ENCODE peak calls at places on chromosome 19, in six cellular contexts. One of them, this sample, is unnamed. For H3K27me3 and H3K9me3, the result is how much of the 10 kb centered on the place peaks cover.

GRCh38 chr19:42132030-42132628 is at the start of gene POU2F2:
- DNase-seq in cardiac muscle cell: no peak
- DNase-seq in heart right ventricle: peak
- DNase-seq in tibial nerve: no peak
- DNase-seq in AG04450: no peak
- DNase-seq in left ventricle myocardium inferior: peak
- DNase-seq in this sample: peak

GRCh38 chr19:2255112-2255845 is 938 bp downstream of the JSRP1 start:
- DNase-seq in tibial nerve: no peak
- DNase-seq in AG04450: no peak
- DNase-seq in heart right ventricle: no peak
- DNase-seq in cardiac muscle cell: no peak
- DNase-seq in left ventricle myocardium inferior: no peak
- DNase-seq in this sample: no peak

GRCh38 chr19:45852941-45853340 is 10.0 kb downstream of the SYMPK start:
- DNase-seq in tibial nerve: no peak
- DNase-seq in left ventricle myocardium inferior: no peak
- DNase-seq in heart right ventricle: no peak
- DNase-seq in cardiac muscle cell: no peak
- DNase-seq in AG04450: no peak
- DNase-seq in this sample: no peak

GRCh38 chr19:3387645-3388589 is 21.5 kb downstream of the NFIC start:
- DNase-seq in cardiac muscle cell: no peak
- DNase-seq in heart right ventricle: peak
- DNase-seq in AG04450: no peak
- DNase-seq in tibial nerve: peak
- DNase-seq in left ventricle myocardium inferior: peak
- DNase-seq in this sample: no peak

GRCh38 chr19:29006057-29006735 is 206.8 kb downstream of the UQCRFS1 start:
- DNase-seq in AG04450: no peak
- DNase-seq in left ventricle myocardium inferior: no peak
- DNase-seq in tibial nerve: no peak
- DNase-seq in heart right ventricle: no peak
- DNase-seq in cardiac muscle cell: no peak
- DNase-seq in this sample: no peak

GRCh38 chr19:16894080-16894479 is 5.3 kb downstream of the F2RL3 start:
- DNase-seq in tibial nerve: no peak
- DNase-seq in AG04450: no peak
- DNase-seq in cardiac muscle cell: no peak
- DNase-seq in left ventricle myocardium inferior: no peak
- DNase-seq in heart right ventricle: no peak
- DNase-seq in this sample: no peak

GRCh38 chr19:16094360-16095070 is 17.2 kb upstream of the RAB8A start:
- DNase-seq in heart right ventricle: no peak
- DNase-seq in tibial nerve: no peak
- DNase-seq in AG04450: no peak
- DNase-seq in left ventricle myocardium inferior: no peak
- DNase-seq in cardiac muscle cell: no peak
- DNase-seq in this sample: no peak

GRCh38 chr19:2385053-2385721 is 25.1 kb downstream of the TMPRSS9 start:
- DNase-seq in left ventricle myocardium inferior: no peak
- DNase-seq in AG04450: peak
- DNase-seq in tibial nerve: no peak
- DNase-seq in heart right ventricle: no peak
- DNase-seq in cardiac muscle cell: peak
- DNase-seq in this sample: no peak

GRCh38 chr19:5679289-5680082 is 830 bp downstream of the MICOS13 start:
- DNase-seq in left ventricle myocardium inferior: no peak
- DNase-seq in cardiac muscle cell: no peak
- DNase-seq in heart right ventricle: no peak
- DNase-seq in AG04450: no peak
- DNase-seq in tibial nerve: no peak
- DNase-seq in this sample: no peak

GRCh38 chr19:18637644-18638630 is 1.1 kb downstream of the KLHL26 start:
- DNase-seq in left ventricle myocardium inferior: no peak
- DNase-seq in cardiac muscle cell: no peak
- DNase-seq in tibial nerve: no peak
- DNase-seq in heart right ventricle: no peak
- DNase-seq in AG04450: no peak
- DNase-seq in this sample: no peak

GRCh38 chr19:30473334-30473867 is 101.2 kb downstream of the ZNF536 start:
- DNase-seq in tibial nerve: no peak
- DNase-seq in cardiac muscle cell: no peak
- DNase-seq in AG04450: no peak
- DNase-seq in left ventricle myocardium inferior: no peak
- DNase-seq in heart right ventricle: no peak
- DNase-seq in this sample: no peak

GRCh38 chr19:8113017-8113416 is 36.4 kb downstream of the FBN3 start:
- DNase-seq in AG04450: no peak
- DNase-seq in cardiac muscle cell: no peak
- DNase-seq in tibial nerve: no peak
- DNase-seq in left ventricle myocardium inferior: no peak
- DNase-seq in heart right ventricle: no peak
- DNase-seq in this sample: no peak

GRCh38 chr19:14337510-14337909 is 43.7 kb upstream of the ADGRE5 start:
- DNase-seq in tibial nerve: no peak
- DNase-seq in left ventricle myocardium inferior: no peak
- DNase-seq in AG04450: no peak
- DNase-seq in cardiac muscle cell: no peak
- DNase-seq in heart right ventricle: no peak
- DNase-seq in this sample: no peak

DNA sequence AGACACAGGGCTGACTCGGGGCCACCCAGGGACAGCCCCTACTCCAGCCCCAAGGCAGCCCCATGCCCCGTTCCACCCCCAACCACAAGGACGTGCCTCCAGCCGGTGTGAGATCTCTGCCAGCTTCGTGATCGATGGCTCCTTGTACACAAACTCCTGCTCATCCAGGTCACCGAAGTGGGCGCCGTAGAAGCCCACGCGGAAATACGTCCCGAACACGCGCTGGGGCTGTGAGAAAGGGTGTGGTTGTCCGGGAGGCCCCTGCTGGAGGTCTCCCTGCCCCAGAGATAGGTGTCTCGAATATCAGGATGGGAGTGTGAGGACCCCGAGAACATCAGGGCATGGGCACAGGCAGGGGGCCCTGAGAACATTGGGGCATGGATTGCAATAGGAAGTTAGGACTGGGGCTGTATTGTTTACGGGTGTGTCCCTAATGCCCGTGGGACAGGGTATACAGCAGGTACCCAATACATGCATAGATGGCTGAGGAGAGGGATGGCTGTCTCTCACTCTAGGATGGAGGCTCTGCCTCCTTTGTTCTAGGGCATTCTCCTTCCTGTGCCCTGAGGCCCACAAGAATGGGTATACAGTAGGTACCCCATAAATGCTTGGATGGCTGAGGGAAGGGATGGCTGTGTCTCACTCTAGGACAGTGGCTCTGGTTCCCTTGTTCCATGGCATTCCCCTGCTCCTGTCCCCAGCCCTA is 5.3 kb upstream of the KANK2 start:
- DNase-seq in cardiac muscle cell: no peak
- DNase-seq in left ventricle myocardium inferior: no peak
- DNase-seq in AG04450: no peak
- DNase-seq in tibial nerve: no peak
- DNase-seq in heart right ventricle: no peak
- DNase-seq in this sample: no peak
- H3K27ac ChIP-seq in cardiac muscle cell: peak
- H3K27ac ChIP-seq in left ventricle myocardium inferior: peak
- H3K27ac ChIP-seq in AG04450: no peak
- H3K27ac ChIP-seq in tibial nerve: peak
- H3K27ac ChIP-seq in heart right ventricle: peak
- H3K27ac ChIP-seq in this sample: no peak

GRCh38 chr19:55373993-55374757 is 2.5 kb upstream of the TMEM190 start:
- DNase-seq in AG04450: peak
- DNase-seq in tibial nerve: no peak
- DNase-seq in heart right ventricle: no peak
- DNase-seq in cardiac muscle cell: no peak
- DNase-seq in left ventricle myocardium inferior: no peak
- DNase-seq in this sample: no peak
- H3K27me3 ChIP-seq in AG04450: under half
- H3K27me3 ChIP-seq in tibial nerve: under half
- H3K27me3 ChIP-seq in heart right ventricle: half or more
- H3K27me3 ChIP-seq in cardiac muscle cell: half or more
- H3K27me3 ChIP-seq in left ventricle myocardium inferior: half or more
- H3K27me3 ChIP-seq in this sample: under half

GRCh38 chr19:58056861-58057260 is 2.2 kb upstream of the ZNF135 start:
- DNase-seq in AG04450: no peak
- DNase-seq in left ventricle myocardium inferior: no peak
- DNase-seq in tibial nerve: no peak
- DNase-seq in heart right ventricle: no peak
- DNase-seq in cardiac muscle cell: no peak
- DNase-seq in this sample: no peak

GRCh38 chr19:58055483-58055874 is 3.6 kb upstream of the ZNF135 start:
- DNase-seq in heart right ventricle: no peak
- DNase-seq in AG04450: no peak
- DNase-seq in tibial nerve: no peak
- DNase-seq in cardiac muscle cell: no peak
- DNase-seq in left ventricle myocardium inferior: no peak
- DNase-seq in this sample: no peak

GRCh38 chr19:58053480-58054156 is 5.5 kb upstream of the ZNF135 start:
- DNase-seq in heart right ventricle: no peak
- DNase-seq in left ventricle myocardium inferior: no peak
- DNase-seq in tibial nerve: no peak
- DNase-seq in AG04450: no peak
- DNase-seq in cardiac muscle cell: no peak
- DNase-seq in this sample: no peak

GRCh38 chr19:58056261-58056660 is 2.8 kb upstream of the ZNF135 start:
- DNase-seq in heart right ventricle: no peak
- DNase-seq in tibial nerve: no peak
- DNase-seq in cardiac muscle cell: no peak
- DNase-seq in AG04450: no peak
- DNase-seq in left ventricle myocardium inferior: no peak
- DNase-seq in this sample: no peak

DNA sequence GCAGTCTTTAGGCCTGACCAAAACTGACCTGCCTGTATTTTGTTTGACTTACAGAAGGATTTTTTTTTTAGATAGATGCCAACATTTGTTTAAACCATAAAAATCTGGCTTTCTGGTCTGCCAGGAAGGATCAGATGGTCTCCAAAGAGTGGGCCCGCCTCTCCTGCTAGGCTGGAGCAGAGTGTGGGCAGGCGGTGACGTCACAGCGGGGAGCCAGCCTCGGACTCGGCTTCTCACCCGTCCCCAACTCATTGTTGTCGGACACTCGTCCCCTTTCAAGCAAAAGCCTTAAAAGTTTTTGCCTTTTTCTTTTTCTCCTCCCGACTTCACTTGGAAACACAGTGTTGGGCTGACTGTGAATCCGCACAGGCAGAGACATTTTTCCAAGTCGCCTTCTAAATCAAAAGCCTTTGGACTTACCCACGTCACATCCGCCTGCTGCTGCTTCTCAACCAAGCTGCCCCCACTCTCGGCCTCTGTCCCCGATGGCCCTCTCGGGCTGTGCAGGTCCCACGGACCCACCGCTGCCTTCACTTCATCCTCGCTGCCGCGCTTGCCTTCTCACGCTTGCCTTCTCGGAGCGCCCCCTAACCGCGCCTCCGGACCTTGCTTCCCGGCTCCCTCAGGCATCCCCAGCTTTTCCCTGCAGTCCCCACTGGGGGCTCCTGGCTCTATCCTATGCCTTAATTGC is 4.1 kb upstream of the ZNF135 start:
- DNase-seq in tibial nerve: no peak
- DNase-seq in cardiac muscle cell: peak
- DNase-seq in heart right ventricle: peak
- DNase-seq in AG04450: no peak
- DNase-seq in left ventricle myocardium inferior: peak
- DNase-seq in this sample: no peak
- H3K9me3 ChIP-seq in tibial nerve: under half
- H3K9me3 ChIP-seq in cardiac muscle cell: under half
- H3K9me3 ChIP-seq in heart right ventricle: under half
- H3K9me3 ChIP-seq in AG04450: half or more
- H3K9me3 ChIP-seq in left ventricle myocardium inferior: under half
- H3K9me3 ChIP-seq in this sample: under half

GRCh38 chr19:47093841-47094240 is 19.7 kb downstream of the ZC3H4 start:
- DNase-seq in cardiac muscle cell: peak
- DNase-seq in heart right ventricle: no peak
- DNase-seq in left ventricle myocardium inferior: no peak
- DNase-seq in tibial nerve: no peak
- DNase-seq in AG04450: no peak
- DNase-seq in this sample: no peak

GRCh38 chr19:47095707-47096704 is 17.6 kb downstream of the ZC3H4 start:
- DNase-seq in AG04450: no peak
- DNase-seq in cardiac muscle cell: no peak
- DNase-seq in tibial nerve: no peak
- DNase-seq in heart right ventricle: peak
- DNase-seq in left ventricle myocardium inferior: peak
- DNase-seq in this sample: no peak

GRCh38 chr19:47094557-47095517 is 18.7 kb downstream of the ZC3H4 start:
- DNase-seq in left ventricle myocardium inferior: no peak
- DNase-seq in cardiac muscle cell: no peak
- DNase-seq in heart right ventricle: no peak
- DNase-seq in AG04450: no peak
- DNase-seq in tibial nerve: no peak
- DNase-seq in this sample: peak

GRCh38 chr19:47089767-47090350 is 23.7 kb downstream of the ZC3H4 start:
- DNase-seq in left ventricle myocardium inferior: no peak
- DNase-seq in tibial nerve: no peak
- DNase-seq in AG04450: no peak
- DNase-seq in heart right ventricle: no peak
- DNase-seq in cardiac muscle cell: no peak
- DNase-seq in this sample: no peak

DNA sequence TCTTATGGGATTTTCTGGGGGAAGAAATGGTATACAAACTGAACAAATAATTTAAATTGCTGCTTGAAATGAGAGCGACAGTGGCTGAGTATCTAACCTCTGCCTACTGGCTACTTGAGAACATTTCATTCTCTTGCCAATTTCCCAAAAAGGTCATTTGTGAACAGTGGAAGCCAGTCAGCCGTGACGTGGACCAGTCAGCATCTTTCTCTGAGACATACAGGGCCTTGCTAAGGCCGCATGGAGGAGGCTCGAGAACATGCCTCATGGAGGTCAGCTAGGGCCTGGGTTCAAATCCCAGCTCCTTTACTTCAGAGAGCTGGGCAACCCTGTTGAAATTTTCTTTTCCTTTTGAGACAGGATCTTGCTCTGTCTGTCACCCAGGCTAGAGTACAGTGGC is 20.3 kb downstream of the ZC3H4 start:
- DNase-seq in left ventricle myocardium inferior: no peak
- DNase-seq in heart right ventricle: no peak
- DNase-seq in AG04450: no peak
- DNase-seq in tibial nerve: no peak
- DNase-seq in cardiac muscle cell: no peak
- DNase-seq in this sample: no peak
- H3K27ac ChIP-seq in left ventricle myocardium inferior: peak
- H3K27ac ChIP-seq in heart right ventricle: peak
- H3K27ac ChIP-seq in AG04450: no peak
- H3K27ac ChIP-seq in tibial nerve: peak
- H3K27ac ChIP-seq in cardiac muscle cell: peak
- H3K27ac ChIP-seq in this sample: peak